ENCODE peak calls at places on chromosome 22, in nine cellular contexts. F, W, L, K, C, N, E, M and B are unnamed samples.

GRCh38 chr22:50262460-50262911 is 1.0 kb upstream of the MAPK12 start:
- DNase-seq in F (peak), W (no peak), L (no peak), K (peak), C (no peak), N (no peak), E (no peak), M (no peak), B (peak)

GRCh38 chr22:17880468-17880867 is 106.2 kb upstream of the BID start:
- DNase-seq in F (no peak), W (no peak), L (no peak), K (no peak), C (no peak), N (no peak), E (no peak), M (no peak), B (no peak)

GRCh38 chr22:36355362-36355761 is 32.4 kb downstream of the MYH9 start:
- DNase-seq in F (no peak), W (peak), L (no peak), K (peak), C (peak), N (no peak), E (no peak), M (no peak), B (no peak)

GRCh38 chr22:43631201-43631600 is 180.9 kb downstream of the EFCAB6 start:
- DNase-seq in F (no peak), W (no peak), L (no peak), K (no peak), C (no peak), N (no peak), E (no peak), M (no peak), B (no peak)

GRCh38 chr22:35930933-35931332 is 97.7 kb downstream of the RBFOX2 start:
- DNase-seq in F (no peak), W (peak), L (no peak), K (peak), C (peak), N (no peak), E (no peak), M (no peak), B (peak)

GRCh38 chr22:36279219-36279666 is 26.3 kb downstream of the APOL1 start:
- DNase-seq in F (no peak), W (no peak), L (no peak), K (no peak), C (peak), N (no peak), E (no peak), M (no peak), B (no peak)

GRCh38 chr22:24486501-24486921 is 8.6 kb upstream of the UPB1 start:
- DNase-seq in F (no peak), W (peak), L (no peak), K (peak), C (peak), N (no peak), E (no peak), M (no peak), B (peak)

GRCh38 chr22:44595841-44596341 is 97.9 kb upstream of the RTL6 start:
- DNase-seq in F (peak), W (peak), L (no peak), K (no peak), C (peak), N (no peak), E (no peak), M (peak), B (no peak)

GRCh38 chr22:26711205-26711958 is 54.0 kb downstream of the MIAT start:
- DNase-seq in F (no peak), W (peak), L (peak), K (peak), C (peak), N (no peak), E (no peak), M (no peak), B (no peak)

GRCh38 chr22:43859176-43859575 is 3.1 kb downstream of the SULT4A1 start:
- DNase-seq in F (peak), W (no peak), L (no peak), K (no peak), C (no peak), N (no peak), E (no peak), M (no peak), B (no peak)

GRCh38 chr22:25393121-25393805 is 171.2 kb upstream of the GRK3 start:
- DNase-seq in F (peak), W (no peak), L (no peak), K (no peak), C (no peak), N (no peak), E (no peak), M (no peak), B (no peak)

GRCh38 chr22:25841775-25842174 is 99.8 kb downstream of the MYO18B start:
- DNase-seq in F (no peak), W (no peak), L (no peak), K (no peak), C (no peak), N (no peak), E (no peak), M (no peak), B (no peak)

GRCh38 chr22:35622132-35622913 is 5.2 kb upstream of the MB start:
- DNase-seq in F (peak), W (no peak), L (peak), K (no peak), C (no peak), N (peak), E (no peak), M (peak), B (peak)

GRCh38 chr22:45529966-45530575 is 27.4 kb downstream of the FBLN1 start:
- DNase-seq in F (no peak), W (peak), L (no peak), K (peak), C (no peak), N (no peak), E (no peak), M (no peak), B (no peak)

GRCh38 chr22:24432059-24432853 is 4.9 kb downstream of the ADORA2A start:
- DNase-seq in F (peak), W (peak), L (peak), K (peak), C (peak), N (peak), E (no peak), M (peak), B (no peak)

GRCh38 chr22:50436841-50437341 is 37.9 kb downstream of the SBF1 start:
- DNase-seq in F (peak), W (no peak), L (no peak), K (no peak), C (no peak), N (no peak), E (no peak), M (no peak), B (no peak)

GRCh38 chr22:27896251-27896650 is 22.8 kb downstream of the PITPNB start:
- DNase-seq in F (no peak), W (no peak), L (peak), K (no peak), C (no peak), N (no peak), E (no peak), M (no peak), B (no peak)

GRCh38 chr22:25002241-25002985 is 49.9 kb downstream of the KIAA1671 start:
- DNase-seq in F (no peak), W (no peak), L (no peak), K (no peak), C (peak), N (no peak), E (no peak), M (no peak), B (no peak)

GRCh38 chr22:44632823-44633478 is 69.1 kb upstream of the PRR5 start:
- DNase-seq in F (no peak), W (no peak), L (no peak), K (no peak), C (peak), N (no peak), E (no peak), M (no peak), B (no peak)

GRCh38 chr22:42820075-42820763 is 36.9 kb downstream of the ARFGAP3 start:
- DNase-seq in F (no peak), W (peak), L (no peak), K (peak), C (peak), N (no peak), E (no peak), M (no peak), B (peak)

GRCh38 chr22:20624161-20624616 is 116.8 kb downstream of the MED15 start:
- DNase-seq in F (peak), W (peak), L (no peak), K (peak), C (peak), N (no peak), E (no peak), M (no peak), B (peak)

GRCh38 chr22:39959640-39960447 is at the start of gene TMA7B:
- DNase-seq in F (no peak), W (peak), L (no peak), K (peak), C (peak), N (no peak), E (no peak), M (peak), B (peak)

GRCh38 chr22:50523806-50524663 is 1.4 kb downstream of the SCO2 start:
- DNase-seq in F (peak), W (no peak), L (peak), K (no peak), C (no peak), N (no peak), E (no peak), M (peak), B (no peak)

GRCh38 chr22:42717197-42717967 is 3.3 kb downstream of the A4GALT start:
- DNase-seq in F (no peak), W (no peak), L (no peak), K (peak), C (peak), N (no peak), E (no peak), M (no peak), B (no peak)

GRCh38 chr22:48071305-48071704 is 1308.9 kb downstream of the TBC1D22A start:
- DNase-seq in F (no peak), W (no peak), L (no peak), K (no peak), C (no peak), N (no peak), E (no peak), M (no peak), B (no peak)

GRCh38 chr22:49005557-49005956 is 822.1 kb downstream of the BRD1 start:
- DNase-seq in F (peak), W (no peak), L (no peak), K (no peak), C (no peak), N (no peak), E (no peak), M (peak), B (no peak)

GRCh38 chr22:30969532-30970355 is 679 bp downstream of the TUG1 start:
- DNase-seq in F (no peak), W (peak), L (peak), K (peak), C (peak), N (no peak), E (peak), M (peak), B (peak)

GRCh38 chr22:26885441-26886261 is 228.3 kb downstream of the MIAT start:
- DNase-seq in F (no peak), W (no peak), L (no peak), K (no peak), C (no peak), N (no peak), E (no peak), M (no peak), B (no peak)

GRCh38 chr22:37751449-37752188 is 54.8 kb downstream of the TRIOBP start:
- DNase-seq in F (no peak), W (no peak), L (no peak), K (no peak), C (no peak), N (peak), E (no peak), M (no peak), B (peak)
- H3K27ac ChIP-seq in F (peak), W (peak), L (peak), K (peak), C (peak), N (peak), E (no peak), M (peak), B (peak)

GRCh38 chr22:32205974-32206773 is 1.3 kb upstream of the RFPL2 start:
- DNase-seq in F (no peak), W (no peak), L (no peak), K (no peak), C (no peak), N (no peak), E (no peak), M (no peak), B (no peak)
- H3K4me3 ChIP-seq in F (no peak), W (no peak), L (no peak), K (no peak), C (no peak), N (no peak), E (no peak), M (no peak), B (no peak)

DNA sequence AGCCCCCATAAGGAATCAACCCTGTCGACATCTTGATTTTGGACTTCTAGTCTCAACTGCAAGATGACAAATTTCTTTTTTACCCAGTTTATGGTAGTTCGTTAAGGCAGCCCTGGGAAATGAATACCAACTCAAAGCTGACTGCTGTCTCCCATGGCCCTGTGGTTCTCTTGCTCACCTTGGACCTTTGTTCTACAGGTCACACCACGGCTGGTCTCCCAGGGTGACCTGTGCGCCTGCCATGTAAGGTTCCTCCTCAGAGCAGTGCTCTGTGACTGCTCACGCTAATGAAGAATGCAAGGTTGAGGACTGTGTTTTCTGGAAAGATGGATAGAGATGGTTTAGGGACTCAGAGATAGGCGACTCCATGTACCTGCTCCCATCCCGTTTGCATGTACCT is 68.2 kb downstream of the ZNRF3 start:
- DNase-seq in F (no peak), W (no peak), L (no peak), K (no peak), C (no peak), N (no peak), E (no peak), M (no peak), B (no peak)
- H3K27ac ChIP-seq in F (peak), W (no peak), L (peak), K (no peak), C (peak), N (no peak), E (no peak), M (peak), B (no peak)

GRCh38 chr22:19553201-19553600 is 29.0 kb upstream of the CLDN5 start:
- DNase-seq in F (no peak), W (no peak), L (no peak), K (no peak), C (no peak), N (no peak), E (no peak), M (no peak), B (no peak)
- H3K4me3 ChIP-seq in F (no peak), W (no peak), L (no peak), K (no peak), C (no peak), N (no peak), E (no peak), M (no peak), B (no peak)

DNA sequence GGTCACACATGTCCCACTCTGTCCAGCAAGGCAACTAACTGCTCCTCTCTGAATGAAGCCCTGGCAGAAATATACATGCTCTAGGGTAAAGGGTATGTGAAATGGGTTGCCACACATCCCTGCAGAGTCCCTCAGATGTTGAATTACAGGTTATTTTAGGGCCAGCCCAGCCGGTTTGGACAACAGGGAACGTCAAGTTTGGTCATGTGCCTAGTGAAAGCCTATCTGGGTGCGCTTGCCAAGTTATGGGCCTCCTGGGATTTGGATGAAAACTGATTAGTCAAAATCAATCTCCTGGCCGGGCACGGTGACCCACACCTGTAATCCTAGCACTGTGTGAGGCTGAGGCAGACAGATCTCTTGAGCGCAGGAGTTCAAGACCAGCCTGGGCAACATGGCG is 10.4 kb downstream of the AP1B1 start:
- DNase-seq in F (no peak), W (no peak), L (no peak), K (no peak), C (no peak), N (peak), E (no peak), M (no peak), B (peak)
- H3K27ac ChIP-seq in F (peak), W (no peak), L (no peak), K (no peak), C (no peak), N (no peak), E (no peak), M (no peak), B (peak)

GRCh38 chr22:41621099-41621910 is at the start of gene XRCC6:
- DNase-seq in F (peak), W (peak), L (peak), K (peak), C (peak), N (peak), E (peak), M (peak), B (peak)
- H3K4me3 ChIP-seq in F (peak), W (peak), L (peak), K (peak), C (peak), N (peak), E (peak), M (peak), B (peak)

DNA sequence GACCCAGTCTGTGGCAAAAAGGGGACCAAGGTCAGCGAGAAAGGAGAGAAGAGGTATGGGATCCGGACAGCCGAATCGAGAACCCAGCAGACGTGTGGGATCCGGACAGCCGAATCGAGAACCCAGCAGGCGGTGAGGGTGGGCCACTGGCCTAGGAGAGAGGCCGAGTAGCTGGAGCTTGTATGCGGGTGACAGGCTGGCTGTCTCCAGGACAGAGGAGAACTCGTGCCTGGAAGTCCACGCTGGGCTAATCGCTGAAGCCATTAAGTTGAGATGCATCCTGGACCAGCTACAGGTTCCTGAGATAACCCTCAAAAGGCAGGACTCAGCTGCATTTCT is 6.0 kb downstream of the CERK start:
- DNase-seq in F (no peak), W (no peak), L (no peak), K (no peak), C (no peak), N (no peak), E (no peak), M (no peak), B (no peak)
- H3K27ac ChIP-seq in F (peak), W (no peak), L (peak), K (no peak), C (peak), N (peak), E (peak), M (peak), B (no peak)